ENCODE peak calls at places on chromosome 15, in eight cellular contexts. R is sigmoid colon, Y is HFFc6, Z is choroid plexus epithelial cell, M is tibial artery, P is AG10803, T is fibroblast of pulmonary artery, J is ascending aorta. B is an unnamed sample.
A peak's percentile ranks its signal among the peaks of the same experiment; 100 is the strongest.

GRCh38 chr15:74552761-74553441 is 11.9 kb downstream of the ARID3B start:
- DNase-seq in R (no peak), Y (no peak), Z (no peak), M (no peak), P (no peak), T (no peak), J (no peak), B (no peak)

GRCh38 chr15:75198560-75199346 is 2.9 kb upstream of the C15orf39 start:
- DNase-seq in R (no peak), Y (peak; percentile 42), Z (peak; percentile 75), M (no peak), P (no peak), T (peak; percentile 42), J (no peak), B (no peak)

GRCh38 chr15:31590609-31591008 is 264.0 kb downstream of the KLF13 start:
- DNase-seq in R (no peak), Y (no peak), Z (no peak), M (no peak), P (no peak), T (no peak), J (no peak), B (no peak)

GRCh38 chr15:27704939-27705514 is 394.1 kb downstream of the OCA2 start:
- DNase-seq in R (no peak), Y (no peak), Z (no peak), M (no peak), P (no peak), T (no peak), J (no peak), B (no peak)

GRCh38 chr15:65323071-65323511 is 18.6 kb downstream of the RNU5B-1 start:
- DNase-seq in R (peak; percentile 96), Y (no peak), Z (peak; percentile 54), M (no peak), P (peak; percentile 25), T (peak; percentile 59), J (no peak), B (no peak)

GRCh38 chr15:63339836-63340235 is 41.8 kb downstream of the CA12 start:
- DNase-seq in R (no peak), Y (no peak), Z (no peak), M (no peak), P (no peak), T (no peak), J (no peak), B (no peak)

GRCh38 chr15:42035362-42035761 is 14.5 kb upstream of the PLA2G4E start:
- DNase-seq in R (no peak), Y (peak; percentile 14), Z (peak; percentile 31), M (no peak), P (peak; percentile 15), T (peak; percentile 58), J (no peak), B (peak; percentile 53)

GRCh38 chr15:28911295-28911979 is 25.7 kb downstream of the APBA2 start:
- DNase-seq in R (peak; percentile 39), Y (no peak), Z (no peak), M (no peak), P (no peak), T (no peak), J (no peak), B (no peak)

DNA sequence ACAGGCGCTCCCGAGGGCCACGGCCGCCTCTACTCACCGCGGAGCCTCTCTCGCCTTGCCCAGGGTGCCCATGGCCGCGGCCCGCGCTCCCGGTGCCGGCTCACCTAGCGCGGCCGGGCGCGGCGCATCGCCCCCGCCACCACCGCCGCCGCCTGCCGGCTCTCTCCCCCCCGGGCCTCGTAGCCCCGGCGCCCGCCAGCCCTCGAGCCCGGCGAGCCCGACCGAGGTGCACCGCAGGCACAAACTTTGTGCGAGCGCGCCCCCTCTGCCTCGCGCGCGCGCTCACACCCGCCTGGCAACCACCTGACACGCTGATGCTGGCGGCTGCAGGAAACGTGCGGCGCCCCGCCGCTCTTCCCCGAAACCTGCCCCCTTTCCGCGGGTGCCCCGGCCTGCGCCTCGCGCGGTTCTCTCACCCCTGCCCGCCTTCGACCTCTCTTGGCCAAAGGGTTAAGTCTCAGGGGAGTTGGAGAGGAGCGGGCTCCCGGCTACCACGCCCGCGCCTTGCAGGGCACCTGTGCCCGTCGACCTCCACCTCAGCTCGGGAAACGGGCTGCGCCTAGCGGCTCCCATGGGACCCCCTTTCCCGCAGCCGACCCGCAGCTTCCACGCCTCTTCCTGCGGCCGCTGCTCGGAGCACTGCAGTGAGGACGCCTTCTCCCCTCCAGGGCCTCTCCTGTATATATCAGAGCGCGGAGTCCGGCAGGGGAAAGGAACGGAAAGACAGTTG is at the start of gene RASGRP1:
- DNase-seq in R (peak; percentile 68), Y (peak; percentile 10), Z (peak; percentile 50), M (peak; percentile 22), P (peak; percentile 45), T (peak; percentile 36), J (no peak), B (no peak)
- TF ChIP-seq CTCF in R (no peak), Y (no peak), Z (peak; percentile 34), M (no peak), P (peak; percentile 27), T (no peak), J (peak; percentile 36), B (peak; percentile 31)

GRCh38 chr15:81411056-81411455 is 37.0 kb upstream of the TMC3 start:
- DNase-seq in R (no peak), Y (no peak), Z (no peak), M (no peak), P (no peak), T (no peak), J (no peak), B (no peak)
- TF ChIP-seq CTCF in R (no peak), Y (peak; percentile 28), Z (peak; percentile 42), M (no peak), P (peak; percentile 33), T (no peak), J (no peak), B (no peak)

DNA sequence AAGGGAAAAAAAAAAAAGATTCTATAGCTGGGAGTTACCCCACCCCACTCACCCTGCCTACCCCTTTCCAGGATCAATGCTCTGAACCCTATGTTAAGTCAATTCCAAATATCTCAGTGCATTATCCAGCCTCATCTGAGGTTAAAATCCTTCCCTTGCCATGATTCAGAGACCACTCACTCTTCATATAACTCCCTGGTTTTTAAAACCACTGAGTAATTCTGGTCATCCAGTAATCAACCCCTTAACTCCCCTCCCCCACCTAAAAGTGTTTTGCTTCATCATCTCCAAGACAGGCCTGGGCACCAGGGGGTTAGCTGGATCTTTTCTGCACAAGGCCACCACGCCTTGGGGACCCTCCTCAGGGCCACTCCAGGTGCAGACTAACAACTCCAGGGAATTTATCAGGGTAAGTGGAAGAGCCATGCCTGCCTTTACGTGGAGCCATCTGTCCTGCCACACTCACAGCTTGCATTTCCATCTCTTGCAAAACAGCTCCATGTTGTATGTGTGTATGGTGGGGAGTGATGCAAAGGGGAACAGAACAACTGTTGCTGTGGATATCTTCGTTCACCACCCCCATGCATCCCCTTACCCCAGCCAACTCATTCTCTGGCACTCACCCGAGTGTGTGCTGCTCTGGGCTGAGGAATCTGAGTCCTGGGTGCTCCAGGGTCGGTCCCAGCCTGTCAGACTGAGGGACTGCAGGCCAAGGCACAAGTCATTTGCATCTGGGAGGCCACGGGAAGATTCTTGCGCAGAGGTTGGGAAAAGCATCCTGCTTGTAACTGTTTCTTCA is 30.7 kb upstream of the RPS17 start:
- DNase-seq in R (peak; percentile 70), Y (peak; percentile 43), Z (no peak), M (no peak), P (peak; percentile 30), T (no peak), J (no peak), B (no peak)
- TF ChIP-seq CTCF in R (no peak), Y (no peak), Z (no peak), M (no peak), P (no peak), T (no peak), J (no peak), B (no peak)

DNA sequence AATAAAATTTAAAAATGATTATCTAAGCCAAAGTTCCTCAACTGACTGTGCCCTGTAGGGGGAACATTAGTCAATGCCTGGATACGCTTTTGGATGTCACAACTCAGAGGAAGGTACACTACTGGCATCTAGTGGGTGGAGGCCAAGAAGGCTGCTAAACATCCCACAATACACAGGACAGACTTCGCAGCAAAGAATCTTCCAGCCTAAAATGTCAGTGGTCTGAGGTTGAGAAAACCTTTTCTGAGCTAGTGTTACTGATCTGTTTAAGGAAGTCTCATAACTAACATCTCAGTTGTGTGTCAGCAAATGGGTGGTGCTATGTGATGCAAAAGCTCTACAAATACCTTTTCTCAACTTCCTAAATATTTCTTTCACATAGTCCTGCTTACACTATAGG is 20.9 kb upstream of the LDHAL6B start:
- DNase-seq in R (no peak), Y (no peak), Z (peak; percentile 41), M (no peak), P (no peak), T (no peak), J (no peak), B (peak; percentile 69)
- TF ChIP-seq CTCF in R (no peak), Y (peak; percentile 47), Z (peak; percentile 42), M (no peak), P (no peak), T (no peak), J (no peak), B (peak; percentile 63)

GRCh38 chr15:33242669-33243191 is 48.2 kb upstream of the FMN1 start:
- DNase-seq in R (no peak), Y (peak; percentile 15), Z (peak; percentile 54), M (no peak), P (peak; percentile 12), T (peak; percentile 10), J (no peak), B (no peak)
- TF ChIP-seq CTCF in R (no peak), Y (peak; percentile 80), Z (peak; percentile 66), M (no peak), P (peak; percentile 60), T (peak; percentile 42), J (peak; percentile 10), B (peak; percentile 59)